ENCODE peak calls at places on chromosomes 7 and 10, in seven cellular contexts. S, Z, L, Y, R, E and M are unnamed samples.
A peak's percentile ranks its signal among the peaks of the same experiment; 100 is the strongest.

GRCh38 chr10:100710151-100710871 is 35.1 kb upstream of the PAX2 start:
- DNase-seq in S (no peak), Z (no peak), L (peak; percentile 7), Y (no peak), R (no peak), E (no peak), M (no peak)

GRCh38 chr10:65123120-65123519 is 1601.9 kb downstream of the REEP3 start:
- DNase-seq in S (no peak), Z (no peak), L (no peak), Y (no peak), R (no peak), E (no peak), M (no peak)

GRCh38 chr10:10067644-10068043 is 950.0 kb upstream of the CELF2 start:
- DNase-seq in S (no peak), Z (no peak), L (no peak), Y (no peak), R (no peak), E (no peak), M (no peak)

GRCh38 chr10:17820943-17821342 is 11.8 kb downstream of the MRC1 start:
- DNase-seq in S (no peak), Z (no peak), L (no peak), Y (no peak), R (no peak), E (no peak), M (no peak)

GRCh38 chr10:124026337-124026939 is 67.0 kb downstream of the CHST15 start:
- DNase-seq in S (no peak), Z (no peak), L (no peak), Y (no peak), R (no peak), E (no peak), M (no peak)

GRCh38 chr7:80206763-80207162 is 72.1 kb downstream of the GNAI1 start:
- DNase-seq in S (no peak), Z (no peak), L (no peak), Y (no peak), R (no peak), E (no peak), M (no peak)

GRCh38 chr10:84224411-84225028 is 824 bp downstream of the LRIT2 start:
- DNase-seq in S (no peak), Z (no peak), L (no peak), Y (no peak), R (no peak), E (no peak), M (no peak)

GRCh38 chr7:144027974-144028373 is 20.8 kb upstream of the OR2A5 start:
- DNase-seq in S (no peak), Z (no peak), L (no peak), Y (no peak), R (no peak), E (no peak), M (no peak)

GRCh38 chr10:91201213-91201996 is 19.1 kb upstream of the PCGF5 start:
- DNase-seq in S (no peak), Z (no peak), L (peak; percentile 14), Y (no peak), R (no peak), E (no peak), M (no peak)

GRCh38 chr7:6430271-6430940 is 17.3 kb downstream of the DAGLB start:
- DNase-seq in S (no peak), Z (no peak), L (peak; percentile 69), Y (no peak), R (no peak), E (peak; percentile 57), M (no peak)

GRCh38 chr10:130984686-130985085 is 326.8 kb downstream of the TCERG1L start:
- DNase-seq in S (no peak), Z (no peak), L (no peak), Y (no peak), R (no peak), E (no peak), M (no peak)